ENCODE peak calls at places on chromosomes 7 and 10, in five cellular contexts. D is HCT116, B is tibial artery, R is choroid plexus epithelial cell, F is fibroblast of pulmonary artery. T is an unnamed sample.

GRCh38 chr7:45073843-45074737 is 14.7 kb downstream of the NACAD start:
- DNase-seq in D (no peak), B (no peak), R (no peak), F (no peak), T (no peak)

GRCh38 chr7:149544028-149544427 is 46.4 kb upstream of the ZNF746 start:
- DNase-seq in D (no peak), B (no peak), R (no peak), F (no peak), T (no peak)

GRCh38 chr10:2951235-2951835 is 116.0 kb upstream of the PFKP start:
- DNase-seq in D (no peak), B (no peak), R (no peak), F (no peak), T (no peak)

GRCh38 chr7:28142650-28143049 is 37.9 kb downstream of the JAZF1 start:
- DNase-seq in D (no peak), B (no peak), R (no peak), F (no peak), T (peak; percentile 15)

GRCh38 chr10:3573498-3573897 is 211.5 kb downstream of the KLF6 start:
- DNase-seq in D (no peak), B (no peak), R (no peak), F (no peak), T (no peak)

GRCh38 chr7:105691692-105692564 is 110.6 kb upstream of the EFCAB10 start:
- DNase-seq in D (no peak), B (peak; percentile 70), R (peak; percentile 95), F (peak; percentile 92), T (peak; percentile 88)

GRCh38 chr10:90274721-90275468 is 573.5 kb downstream of the KIF20B start:
- DNase-seq in D (no peak), B (no peak), R (peak; percentile 30), F (no peak), T (no peak)

GRCh38 chr10:47022311-47023131 is 111.3 kb downstream of the PTPN20 start:
- DNase-seq in D (no peak), B (no peak), R (no peak), F (no peak), T (no peak)

GRCh38 chr7:66859794-66860645 is 61.0 kb upstream of the TMEM248 start:
- DNase-seq in D (no peak), B (no peak), R (peak; percentile 36), F (no peak), T (peak; percentile 74)

GRCh38 chr7:114970308-114970707 is 48.4 kb downstream of the MDFIC start:
- DNase-seq in D (no peak), B (no peak), R (no peak), F (no peak), T (no peak)

GRCh38 chr10:12499066-12499465 is 149.7 kb downstream of the CAMK1D start:
- DNase-seq in D (no peak), B (peak; percentile 1), R (peak; percentile 35), F (no peak), T (no peak)

GRCh38 chr7:93817004-93817403 is 73.5 kb downstream of the TFPI2 start:
- DNase-seq in D (no peak), B (no peak), R (no peak), F (no peak), T (no peak)

GRCh38 chr7:30020535-30020934 is 6.0 kb downstream of the FKBP14 start:
- DNase-seq in D (no peak), B (no peak), R (no peak), F (no peak), T (no peak)

GRCh38 chr7:30022991-30023390 is 3.5 kb downstream of the FKBP14 start:
- DNase-seq in D (no peak), B (no peak), R (no peak), F (no peak), T (no peak)

GRCh38 chr7:30023524-30023923 is 3.0 kb downstream of the FKBP14 start:
- DNase-seq in D (no peak), B (no peak), R (no peak), F (no peak), T (no peak)

GRCh38 chr7:30019960-30020359 is 6.5 kb downstream of the FKBP14 start:
- DNase-seq in D (no peak), B (no peak), R (no peak), F (peak; percentile 20), T (no peak)

GRCh38 chr7:30019387-30019786 is 7.1 kb downstream of the FKBP14 start:
- DNase-seq in D (no peak), B (no peak), R (peak; percentile 33), F (no peak), T (no peak)
- TF ChIP-seq CTCF in D (peak; percentile 3), B (no peak), R (peak; percentile 36), F (peak; percentile 17), T (no peak)

GRCh38 chr10:60003709-60004191 is 97.4 kb upstream of the CCDC6 start:
- DNase-seq in D (no peak), B (no peak), R (no peak), F (no peak), T (no peak)
- TF ChIP-seq CTCF in D (no peak), B (no peak), R (no peak), F (no peak), T (no peak)

GRCh38 chr7:141974831-141975230 is 1.3 kb upstream of the TAS2R38 start:
- DNase-seq in D (peak; percentile 28), B (no peak), R (peak; percentile 21), F (no peak), T (peak; percentile 48)

GRCh38 chr7:141975806-141976523 is 2.4 kb upstream of the TAS2R38 start:
- DNase-seq in D (peak; percentile 60), B (peak; percentile 49), R (peak; percentile 68), F (peak; percentile 29), T (peak; percentile 80)

GRCh38 chr7:141979611-141980010 is 6.0 kb upstream of the TAS2R38 start:
- DNase-seq in D (no peak), B (no peak), R (no peak), F (no peak), T (no peak)

GRCh38 chr7:141978351-141978750 is 4.8 kb upstream of the TAS2R38 start:
- DNase-seq in D (no peak), B (no peak), R (no peak), F (no peak), T (no peak)

GRCh38 chr7:141976524-141977245 is 3.1 kb upstream of the TAS2R38 start:
- DNase-seq in D (no peak), B (no peak), R (no peak), F (no peak), T (no peak)
- TF ChIP-seq CTCF in D (no peak), B (no peak), R (no peak), F (no peak), T (peak; percentile 60)

GRCh38 chr7:152865461-152865860 is 105.9 kb downstream of the ACTR3B start:
- DNase-seq in D (no peak), B (no peak), R (no peak), F (no peak), T (no peak)

GRCh38 chr7:152866791-152867481 is 107.4 kb downstream of the ACTR3B start:
- DNase-seq in D (no peak), B (no peak), R (no peak), F (no peak), T (no peak)

GRCh38 chr7:152865011-152865410 is 105.5 kb downstream of the ACTR3B start:
- DNase-seq in D (no peak), B (no peak), R (no peak), F (no peak), T (no peak)

GRCh38 chr7:152867482-152867833 is 107.9 kb downstream of the ACTR3B start:
- DNase-seq in D (no peak), B (no peak), R (no peak), F (no peak), T (no peak)

GRCh38 chr7:152866125-152866524 is 106.6 kb downstream of the ACTR3B start:
- DNase-seq in D (no peak), B (no peak), R (peak; percentile 51), F (no peak), T (no peak)
- TF ChIP-seq CTCF in D (no peak), B (no peak), R (no peak), F (no peak), T (no peak)